ENCODE peak calls at places on chromosome 1, in six cellular contexts. One of them, this sample, is unnamed.

GRCh38 chr1:87064309-87064708 is 149.9 kb downstream of the HS2ST1 start:
- DNase-seq in GM23338: no peak
- DNase-seq in GM12865: no peak
- DNase-seq in psoas muscle: no peak
- DNase-seq in Peyer's patch: no peak
- DNase-seq in AG09309: no peak
- DNase-seq in this sample: no peak

GRCh38 chr1:22473952-22474351 is 22.3 kb downstream of the ZBTB40 start:
- DNase-seq in GM23338: no peak
- DNase-seq in GM12865: no peak
- DNase-seq in psoas muscle: no peak
- DNase-seq in Peyer's patch: no peak
- DNase-seq in AG09309: no peak
- DNase-seq in this sample: no peak

GRCh38 chr1:181704556-181704955 is 221.2 kb downstream of the CACNA1E start:
- DNase-seq in GM23338: no peak
- DNase-seq in GM12865: no peak
- DNase-seq in psoas muscle: no peak
- DNase-seq in Peyer's patch: no peak
- DNase-seq in AG09309: no peak
- DNase-seq in this sample: no peak

GRCh38 chr1:156160744-156161181 is 7.4 kb downstream of the SEMA4A start:
- DNase-seq in GM23338: peak
- DNase-seq in GM12865: peak
- DNase-seq in psoas muscle: peak
- DNase-seq in Peyer's patch: peak
- DNase-seq in AG09309: no peak
- DNase-seq in this sample: no peak

GRCh38 chr1:156549831-156550230 is 22.5 kb downstream of the IQGAP3 start:
- DNase-seq in GM23338: no peak
- DNase-seq in GM12865: no peak
- DNase-seq in psoas muscle: no peak
- DNase-seq in Peyer's patch: no peak
- DNase-seq in AG09309: no peak
- DNase-seq in this sample: no peak

GRCh38 chr1:53594391-53595180 is 135.4 kb downstream of the DMRTB1 start:
- DNase-seq in GM23338: no peak
- DNase-seq in GM12865: no peak
- DNase-seq in psoas muscle: no peak
- DNase-seq in Peyer's patch: no peak
- DNase-seq in AG09309: no peak
- DNase-seq in this sample: no peak

GRCh38 chr1:234515821-234516241 is 36.9 kb upstream of the TARBP1 start:
- DNase-seq in GM23338: peak
- DNase-seq in GM12865: no peak
- DNase-seq in psoas muscle: no peak
- DNase-seq in Peyer's patch: no peak
- DNase-seq in AG09309: no peak
- DNase-seq in this sample: no peak

GRCh38 chr1:85575363-85575995 is 5.1 kb upstream of the CCN1 start:
- DNase-seq in GM23338: no peak
- DNase-seq in GM12865: no peak
- DNase-seq in psoas muscle: no peak
- DNase-seq in Peyer's patch: no peak
- DNase-seq in AG09309: no peak
- DNase-seq in this sample: no peak

GRCh38 chr1:3457910-3458621 is 3.6 kb downstream of the ARHGEF16 start:
- DNase-seq in GM23338: no peak
- DNase-seq in GM12865: no peak
- DNase-seq in psoas muscle: peak
- DNase-seq in Peyer's patch: no peak
- DNase-seq in AG09309: no peak
- DNase-seq in this sample: no peak

GRCh38 chr1:226425431-226426031 is 17.6 kb upstream of the PARP1 start:
- DNase-seq in GM23338: no peak
- DNase-seq in GM12865: peak
- DNase-seq in psoas muscle: no peak
- DNase-seq in Peyer's patch: peak
- DNase-seq in AG09309: no peak
- DNase-seq in this sample: peak

GRCh38 chr1:233261206-233261605 is 34.3 kb downstream of the PCNX2 start:
- DNase-seq in GM23338: no peak
- DNase-seq in GM12865: peak
- DNase-seq in psoas muscle: no peak
- DNase-seq in Peyer's patch: no peak
- DNase-seq in AG09309: no peak
- DNase-seq in this sample: no peak

GRCh38 chr1:75791022-75791421 is 5.0 kb downstream of the RABGGTB start:
- DNase-seq in GM23338: no peak
- DNase-seq in GM12865: no peak
- DNase-seq in psoas muscle: no peak
- DNase-seq in Peyer's patch: no peak
- DNase-seq in AG09309: no peak
- DNase-seq in this sample: no peak

GRCh38 chr1:53694718-53695091 is 44.3 kb downstream of the GLIS1 start:
- DNase-seq in GM23338: no peak
- DNase-seq in GM12865: no peak
- DNase-seq in psoas muscle: no peak
- DNase-seq in Peyer's patch: no peak
- DNase-seq in AG09309: no peak
- DNase-seq in this sample: no peak

GRCh38 chr1:163570061-163570460 is 248.3 kb downstream of the NUF2 start:
- DNase-seq in GM23338: no peak
- DNase-seq in GM12865: no peak
- DNase-seq in psoas muscle: no peak
- DNase-seq in Peyer's patch: no peak
- DNase-seq in AG09309: no peak
- DNase-seq in this sample: no peak

GRCh38 chr1:187513190-187513589 is 684.4 kb downstream of the PLA2G4A start:
- DNase-seq in GM23338: no peak
- DNase-seq in GM12865: peak
- DNase-seq in psoas muscle: no peak
- DNase-seq in Peyer's patch: no peak
- DNase-seq in AG09309: no peak
- DNase-seq in this sample: peak

GRCh38 chr1:174800221-174800791 is 199.4 kb upstream of the CACYBP start:
- DNase-seq in GM23338: peak
- DNase-seq in GM12865: no peak
- DNase-seq in psoas muscle: no peak
- DNase-seq in Peyer's patch: no peak
- DNase-seq in AG09309: no peak
- DNase-seq in this sample: no peak

GRCh38 chr1:150807257-150807637 is 813 bp downstream of the CTSK start:
- DNase-seq in GM23338: no peak
- DNase-seq in GM12865: no peak
- DNase-seq in psoas muscle: no peak
- DNase-seq in Peyer's patch: no peak
- DNase-seq in AG09309: no peak
- DNase-seq in this sample: no peak
- H3K4me3 ChIP-seq in GM23338: no peak
- H3K4me3 ChIP-seq in GM12865: no peak
- H3K4me3 ChIP-seq in psoas muscle: peak
- H3K4me3 ChIP-seq in Peyer's patch: peak
- H3K4me3 ChIP-seq in AG09309: peak
- H3K4me3 ChIP-seq in this sample: no peak

GRCh38 chr1:244077473-244078220 is 26.6 kb downstream of the ZBTB18 start:
- DNase-seq in GM23338: no peak
- DNase-seq in GM12865: no peak
- DNase-seq in psoas muscle: no peak
- DNase-seq in Peyer's patch: peak
- DNase-seq in AG09309: no peak
- DNase-seq in this sample: no peak
- H3K4me3 ChIP-seq in GM23338: no peak
- H3K4me3 ChIP-seq in GM12865: no peak
- H3K4me3 ChIP-seq in psoas muscle: no peak
- H3K4me3 ChIP-seq in Peyer's patch: no peak
- H3K4me3 ChIP-seq in AG09309: no peak
- H3K4me3 ChIP-seq in this sample: no peak

DNA sequence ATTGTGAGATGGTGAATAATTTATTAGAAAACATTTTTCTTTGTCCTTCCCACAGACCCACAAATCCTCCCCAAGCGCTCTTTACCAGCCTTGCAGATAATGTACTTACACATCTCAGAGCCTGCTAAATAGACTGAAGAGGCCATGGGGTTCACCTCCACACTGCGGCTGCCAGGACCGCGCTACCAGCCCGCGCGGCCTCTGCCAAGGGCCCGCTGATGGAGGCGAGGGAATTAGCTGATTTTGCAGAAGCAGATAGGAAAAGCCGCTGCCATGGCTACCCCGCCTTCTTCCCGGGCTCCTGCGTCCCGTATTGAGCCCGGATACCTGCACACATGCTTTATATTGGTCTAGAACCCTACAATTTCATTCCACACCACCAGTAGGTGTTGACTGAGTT is 248.0 kb upstream of the FOXD3 start:
- DNase-seq in GM23338: peak
- DNase-seq in GM12865: no peak
- DNase-seq in psoas muscle: no peak
- DNase-seq in Peyer's patch: no peak
- DNase-seq in AG09309: no peak
- DNase-seq in this sample: no peak
- H3K4me3 ChIP-seq in GM23338: peak
- H3K4me3 ChIP-seq in GM12865: no peak
- H3K4me3 ChIP-seq in psoas muscle: no peak
- H3K4me3 ChIP-seq in Peyer's patch: no peak
- H3K4me3 ChIP-seq in AG09309: no peak
- H3K4me3 ChIP-seq in this sample: no peak

DNA sequence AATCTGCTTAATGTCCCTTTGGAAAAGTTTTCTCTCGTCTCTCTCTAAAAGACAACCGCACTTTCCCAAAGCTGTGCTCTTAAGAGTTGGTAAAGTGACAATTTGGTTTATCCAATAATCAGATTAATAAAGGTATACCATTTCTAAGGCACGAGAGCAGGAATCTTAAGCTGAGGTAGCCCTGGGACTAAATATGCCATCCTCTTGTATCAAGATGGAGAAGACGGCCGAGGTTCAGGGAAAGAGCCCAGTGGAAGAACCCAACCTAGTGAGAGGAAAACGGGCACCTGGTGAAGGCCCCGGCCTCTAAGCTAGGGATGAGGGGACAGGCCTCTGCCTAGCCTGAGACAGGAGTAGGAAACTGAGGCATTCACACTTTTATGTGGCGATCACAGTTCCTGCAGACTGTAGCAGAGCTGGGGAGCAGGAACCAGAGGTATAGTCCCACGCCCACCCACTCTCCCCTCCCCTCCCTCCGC is 334 bp upstream of the SARS1 start:
- DNase-seq in GM23338: no peak
- DNase-seq in GM12865: no peak
- DNase-seq in psoas muscle: no peak
- DNase-seq in Peyer's patch: no peak
- DNase-seq in AG09309: no peak
- DNase-seq in this sample: no peak
- H3K4me3 ChIP-seq in GM23338: peak
- H3K4me3 ChIP-seq in GM12865: peak
- H3K4me3 ChIP-seq in psoas muscle: peak
- H3K4me3 ChIP-seq in Peyer's patch: peak
- H3K4me3 ChIP-seq in AG09309: peak
- H3K4me3 ChIP-seq in this sample: peak

This sample was measured in Jurkat, Clone E6-1.